ENCODE peak calls at places on chromosomes 11 and 22, in seven cellular contexts. A, M, R, F, I, X and Q are unnamed samples.

GRCh38 chr11:115504279-115505158 is at the start of gene CADM1:
- DNase-seq in A (peak; percentile 82), M (peak; percentile 92), R (peak; percentile 96), F (peak; percentile 85), I (peak; percentile 94), X (peak; percentile 99), Q (peak; percentile 38)

GRCh38 chr11:19419813-19420212 is 179.1 kb upstream of the E2F8 start:
- DNase-seq in A (no peak), M (peak; percentile 75), R (no peak), F (peak; percentile 61), I (no peak), X (peak; percentile 44), Q (no peak)

GRCh38 chr11:37505406-37505805 is 907.4 kb upstream of the RAG2 start:
- DNase-seq in A (peak; percentile 82), M (no peak), R (no peak), F (no peak), I (no peak), X (no peak), Q (no peak)

GRCh38 chr22:20807315-20807752 is 33.4 kb downstream of the SERPIND1 start:
- DNase-seq in A (peak; percentile 33), M (peak; percentile 83), R (no peak), F (peak; percentile 97), I (no peak), X (no peak), Q (no peak)

GRCh38 chr11:8090756-8091155 is 9.7 kb downstream of the TUB start:
- DNase-seq in A (peak; percentile 77), M (peak; percentile 35), R (no peak), F (peak; percentile 43), I (peak; percentile 49), X (no peak), Q (no peak)

GRCh38 chr11:102287963-102288744 is 29.1 kb upstream of the BIRC3 start:
- DNase-seq in A (peak; percentile 74), M (peak; percentile 80), R (no peak), F (peak; percentile 88), I (peak; percentile 68), X (peak; percentile 66), Q (no peak)

GRCh38 chr22:33798401-33798800 is 121.9 kb downstream of the LARGE1 start:
- DNase-seq in A (no peak), M (no peak), R (no peak), F (no peak), I (no peak), X (no peak), Q (no peak)

GRCh38 chr11:34631737-34632104 is 10.8 kb downstream of the EHF start:
- DNase-seq in A (no peak), M (no peak), R (no peak), F (no peak), I (no peak), X (no peak), Q (no peak)

GRCh38 chr22:45019861-45020655 is 10.3 kb upstream of the PHF21B start:
- DNase-seq in A (no peak), M (no peak), R (no peak), F (no peak), I (no peak), X (no peak), Q (no peak)

GRCh38 chr11:61328351-61328750 is 4.6 kb downstream of the DDB1 start:
- DNase-seq in A (no peak), M (no peak), R (no peak), F (no peak), I (no peak), X (no peak), Q (no peak)
- H3K4me1 ChIP-seq in A (peaks cover 5% of the 10 kb centered on the region), M (peaks cover 13% of the 10 kb centered on the region), R (peaks cover 21% of the 10 kb centered on the region), F (peaks cover 46% of the 10 kb centered on the region), I (peaks cover 14% of the 10 kb centered on the region), X (no peaks in the 10 kb centered on the region), Q (peaks cover 25% of the 10 kb centered on the region)

DNA sequence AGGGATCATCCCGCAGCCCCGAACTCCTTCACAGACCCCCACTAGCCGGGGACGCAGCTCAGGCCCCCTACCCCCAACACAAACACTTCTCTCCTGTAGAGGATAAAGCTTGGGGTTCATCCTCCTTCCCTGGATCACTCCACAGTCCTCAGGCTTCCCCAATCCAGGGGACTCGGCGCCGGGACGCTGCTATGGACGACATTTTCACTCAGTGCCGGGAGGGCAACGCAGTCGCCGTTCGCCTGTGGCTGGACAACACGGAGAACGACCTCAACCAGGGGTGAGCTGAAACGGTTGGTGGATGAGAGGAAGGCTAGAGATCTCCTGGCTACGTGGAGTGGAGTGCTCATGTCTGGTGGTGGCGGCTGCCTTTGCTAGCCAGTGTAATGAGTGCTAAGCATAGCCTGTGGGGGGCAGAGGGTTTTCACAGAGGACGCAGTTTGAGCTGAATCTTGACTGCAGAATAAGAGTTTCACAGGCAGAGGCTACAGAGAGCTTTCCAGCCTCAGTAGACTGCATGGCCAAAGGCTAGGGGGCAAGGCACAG is 580 bp downstream of the ILK start:
- DNase-seq in A (peak; percentile 63), M (peak; percentile 37), R (no peak), F (peak; percentile 82), I (peak; percentile 62), X (peak; percentile 60), Q (no peak)
- H3K4me1 ChIP-seq in A (peaks cover 21% of the 10 kb centered on the region), M (peaks cover 39% of the 10 kb centered on the region), R (peaks cover 66% of the 10 kb centered on the region), F (peaks cover 38% of the 10 kb centered on the region), I (peaks cover 35% of the 10 kb centered on the region), X (peaks cover 34% of the 10 kb centered on the region), Q (peaks cover 83% of the 10 kb centered on the region)

DNA sequence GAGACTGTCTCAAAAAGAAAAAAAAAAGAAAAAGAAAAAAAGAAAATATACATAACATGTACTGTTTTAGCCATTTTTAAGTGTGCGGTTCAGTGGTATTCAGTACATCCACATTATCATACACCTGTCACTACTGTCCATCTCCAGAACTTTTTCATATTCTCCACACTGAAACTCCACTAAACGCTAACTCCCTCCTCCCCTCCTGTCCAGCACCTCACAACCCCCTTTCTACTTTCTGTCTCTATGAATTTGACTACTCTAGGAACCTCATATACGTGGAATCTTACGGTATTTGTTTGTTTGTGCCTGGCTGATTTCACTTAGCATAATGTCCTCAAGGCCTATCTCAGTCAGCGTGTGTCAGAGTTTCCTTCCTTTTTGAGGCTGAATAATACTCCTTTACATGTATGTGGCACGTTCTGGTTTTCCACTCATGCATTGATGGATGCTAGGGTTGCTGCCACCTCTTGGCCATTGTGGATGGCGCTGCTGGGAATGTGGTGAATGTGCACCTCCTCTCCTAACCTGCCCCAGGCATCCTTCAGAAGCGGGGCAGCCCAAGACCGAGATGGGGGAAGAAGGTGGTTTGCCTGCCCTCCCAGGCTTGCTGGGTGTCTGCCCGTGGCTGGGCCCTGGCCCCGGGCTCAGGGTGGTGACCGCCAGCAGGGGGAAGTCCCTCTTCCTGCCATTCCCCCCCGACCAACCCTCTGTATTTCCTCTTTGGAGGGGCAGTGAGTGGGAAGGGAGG is 60.5 kb downstream of the BCR start:
- DNase-seq in A (no peak), M (peak; percentile 14), R (no peak), F (peak; percentile 24), I (peak; percentile 43), X (peak; percentile 50), Q (no peak)
- H3K4me1 ChIP-seq in A (peaks cover 62% of the 10 kb centered on the region), M (no peaks in the 10 kb centered on the region), R (peaks cover 32% of the 10 kb centered on the region), F (peaks cover 17% of the 10 kb centered on the region), I (peaks cover 5% of the 10 kb centered on the region), X (peaks cover 54% of the 10 kb centered on the region), Q (peaks cover 44% of the 10 kb centered on the region)

GRCh38 chr11:75498556-75499255 is 27.0 kb downstream of the GDPD5 start:
- DNase-seq in A (no peak), M (peak; percentile 16), R (no peak), F (peak; percentile 74), I (no peak), X (peak; percentile 75), Q (no peak)
- H3K4me1 ChIP-seq in A (no peaks in the 10 kb centered on the region), M (peaks cover 51% of the 10 kb centered on the region), R (peaks cover 11% of the 10 kb centered on the region), F (peaks cover 23% of the 10 kb centered on the region), I (peaks cover 4% of the 10 kb centered on the region), X (peaks cover 40% of the 10 kb centered on the region), Q (no peaks in the 10 kb centered on the region)

GRCh38 chr22:39789794-39790193 is 103.8 kb downstream of the ENTHD1 start:
- DNase-seq in A (no peak), M (no peak), R (no peak), F (no peak), I (peak; percentile 77), X (no peak), Q (no peak)
- H3K4me1 ChIP-seq in A (no peaks in the 10 kb centered on the region), M (no peaks in the 10 kb centered on the region), R (no peaks in the 10 kb centered on the region), F (no peaks in the 10 kb centered on the region), I (peaks cover 10% of the 10 kb centered on the region), X (no peaks in the 10 kb centered on the region), Q (no peaks in the 10 kb centered on the region)

DNA sequence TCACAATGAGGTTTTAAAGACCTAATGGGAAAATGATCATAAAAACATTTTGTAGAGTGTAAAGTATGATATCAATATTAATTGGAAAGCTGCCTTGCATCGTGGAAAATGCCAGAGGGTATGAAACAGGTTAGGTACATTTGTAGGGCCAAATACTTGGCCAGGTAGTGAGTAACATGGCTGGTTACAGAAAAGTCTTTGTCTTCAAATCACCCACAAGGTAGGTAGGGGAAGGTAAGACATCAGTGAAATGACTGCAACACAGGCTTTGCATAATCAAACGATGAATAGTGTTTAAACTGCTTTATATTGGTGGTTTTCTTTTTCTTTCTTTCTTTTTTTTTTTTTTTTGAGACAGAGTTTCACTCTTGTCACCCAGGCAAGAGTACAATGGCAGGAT is 62.0 kb downstream of the ST3GAL4 start:
- DNase-seq in A (no peak), M (no peak), R (no peak), F (no peak), I (no peak), X (no peak), Q (no peak)
- H3K4me1 ChIP-seq in A (peaks cover 15% of the 10 kb centered on the region), M (no peaks in the 10 kb centered on the region), R (peaks cover 52% of the 10 kb centered on the region), F (peaks cover 14% of the 10 kb centered on the region), I (peaks cover 24% of the 10 kb centered on the region), X (peaks cover 5% of the 10 kb centered on the region), Q (peaks cover 85% of the 10 kb centered on the region)

GRCh38 chr11:17769218-17769617 is 34.6 kb downstream of the KCNC1 start:
- DNase-seq in A (no peak), M (no peak), R (no peak), F (no peak), I (no peak), X (no peak), Q (no peak)

GRCh38 chr11:17770048-17770652 is 35.6 kb downstream of the KCNC1 start:
- DNase-seq in A (peak; percentile 26), M (peak; percentile 20), R (no peak), F (no peak), I (peak; percentile 87), X (peak; percentile 46), Q (no peak)

GRCh38 chr11:17767914-17768313 is 33.3 kb downstream of the KCNC1 start:
- DNase-seq in A (no peak), M (no peak), R (no peak), F (no peak), I (no peak), X (no peak), Q (no peak)

GRCh38 chr11:17767301-17767885 is 32.8 kb downstream of the KCNC1 start:
- DNase-seq in A (peak; percentile 36), M (no peak), R (no peak), F (peak; percentile 37), I (no peak), X (no peak), Q (no peak)

GRCh38 chr11:17768547-17768946 is 34.0 kb downstream of the KCNC1 start:
- DNase-seq in A (no peak), M (no peak), R (no peak), F (no peak), I (no peak), X (peak; percentile 14), Q (no peak)
- H3K4me1 ChIP-seq in A (peaks cover 12% of the 10 kb centered on the region), M (peaks cover 4% of the 10 kb centered on the region), R (no peaks in the 10 kb centered on the region), F (no peaks in the 10 kb centered on the region), I (peaks cover 6% of the 10 kb centered on the region), X (peaks cover 4% of the 10 kb centered on the region), Q (no peaks in the 10 kb centered on the region)